ENCODE peak calls at places on chromosomes 16 and 17, in seven cellular contexts. P is IMR-90, C is H9, Y is H1, X is trophoblast cell, R is neuronal stem cell, S is mesenchymal stem cell. D is an unnamed sample.

GRCh38 chr16:11145173-11145820 is 110.7 kb downstream of the SOCS1 start:
- DNase-seq in P (peak), C (no peak), Y (no peak), X (no peak), R (no peak), S (no peak), D (no peak)

GRCh38 chr16:939941-940340 is 30.8 kb downstream of the LMF1 start:
- DNase-seq in P (no peak), C (no peak), Y (no peak), X (no peak), R (no peak), S (no peak), D (no peak)

GRCh38 chr16:10180771-10181163 is 1.5 kb downstream of the GRIN2A start:
- DNase-seq in P (no peak), C (peak), Y (peak), X (peak), R (peak), S (peak), D (peak)

GRCh38 chr16:85104821-85105391 is 7.4 kb downstream of the CIBAR2 start:
- DNase-seq in P (no peak), C (no peak), Y (no peak), X (no peak), R (no peak), S (no peak), D (no peak)

GRCh38 chr17:50523208-50523607 is 9.3 kb upstream of the EPN3 start:
- DNase-seq in P (no peak), C (no peak), Y (no peak), X (no peak), R (no peak), S (no peak), D (no peak)

GRCh38 chr17:2174471-2175293 is 119.8 kb downstream of the HIC1 start:
- DNase-seq in P (peak), C (no peak), Y (no peak), X (no peak), R (no peak), S (peak), D (no peak)

GRCh38 chr17:38898812-38899348 is 26.5 kb upstream of the LASP1NB start:
- DNase-seq in P (no peak), C (no peak), Y (no peak), X (no peak), R (no peak), S (no peak), D (no peak)

GRCh38 chr17:51362818-51363598 is 102.7 kb downstream of the UTP18 start:
- DNase-seq in P (no peak), C (no peak), Y (peak), X (no peak), R (no peak), S (no peak), D (peak)

GRCh38 chr16:56107944-56108583 is 83.2 kb upstream of the GNAO1 start:
- DNase-seq in P (no peak), C (no peak), Y (no peak), X (no peak), R (no peak), S (no peak), D (no peak)

GRCh38 chr16:31508706-31509523 is 724 bp upstream of the RUSF1 start:
- DNase-seq in P (peak), C (no peak), Y (no peak), X (peak), R (no peak), S (no peak), D (no peak)

GRCh38 chr17:17514993-17515920 is 19.1 kb upstream of the RASD1 start:
- DNase-seq in P (peak), C (peak), Y (peak), X (no peak), R (no peak), S (peak), D (peak)

GRCh38 chr17:50035421-50035879 is 20.5 kb upstream of the ITGA3 start:
- DNase-seq in P (no peak), C (no peak), Y (no peak), X (peak), R (no peak), S (no peak), D (peak)

GRCh38 chr17:4176803-4177472 is 33.9 kb downstream of the CYB5D2 start:
- DNase-seq in P (no peak), C (no peak), Y (no peak), X (no peak), R (no peak), S (no peak), D (no peak)

GRCh38 chr16:53588081-53588648 is 85.2 kb upstream of the AKTIP start:
- DNase-seq in P (no peak), C (no peak), Y (no peak), X (no peak), R (no peak), S (no peak), D (no peak)

GRCh38 chr17:49742256-49742655 is 21.7 kb downstream of the FAM117A start:
- DNase-seq in P (peak), C (no peak), Y (no peak), X (no peak), R (no peak), S (no peak), D (no peak)

GRCh38 chr16:67537270-67537635 is 8.6 kb downstream of the RIPOR1 start:
- DNase-seq in P (peak), C (peak), Y (no peak), X (peak), R (no peak), S (peak), D (peak)

GRCh38 chr17:16027708-16028584 is 28.3 kb downstream of the TTC19 start:
- DNase-seq in P (peak), C (no peak), Y (no peak), X (peak), R (no peak), S (peak), D (peak)

GRCh38 chr16:66618588-66618987 is 14.1 kb downstream of the CMTM3 start:
- DNase-seq in P (peak), C (no peak), Y (no peak), X (peak), R (no peak), S (peak), D (no peak)

GRCh38 chr17:32828822-32829221 is 48.1 kb downstream of the MYO1D start:
- DNase-seq in P (no peak), C (no peak), Y (no peak), X (no peak), R (no peak), S (no peak), D (no peak)

GRCh38 chr16:85935957-85936760 is 37.2 kb downstream of the IRF8 start:
- DNase-seq in P (no peak), C (no peak), Y (no peak), X (no peak), R (no peak), S (no peak), D (no peak)

GRCh38 chr16:67000384-67001158 is 12.2 kb downstream of the CES4A start:
- DNase-seq in P (no peak), C (peak), Y (no peak), X (peak), R (no peak), S (peak), D (peak)

GRCh38 chr16:54242199-54242598 is 44.4 kb downstream of the IRX3 start:
- DNase-seq in P (no peak), C (peak), Y (peak), X (no peak), R (peak), S (no peak), D (peak)

GRCh38 chr17:9021985-9022552 is 759 bp downstream of the NTN1 start:
- DNase-seq in P (peak), C (peak), Y (no peak), X (peak), R (peak), S (peak), D (no peak)

GRCh38 chr16:82187829-82188228 is 17.8 kb upstream of the MPHOSPH6 start:
- DNase-seq in P (no peak), C (no peak), Y (no peak), X (no peak), R (no peak), S (no peak), D (no peak)

GRCh38 chr16:82229800-82230619 is 60.0 kb upstream of the MPHOSPH6 start:
- DNase-seq in P (peak), C (peak), Y (peak), X (peak), R (peak), S (peak), D (peak)

GRCh38 chr16:75282811-75283281 is 31.4 kb upstream of the BCAR1 start:
- DNase-seq in P (peak), C (no peak), Y (no peak), X (no peak), R (no peak), S (no peak), D (peak)

GRCh38 chr17:29019475-29020181 is 13.8 kb upstream of the SEZ6 start:
- DNase-seq in P (no peak), C (peak), Y (no peak), X (no peak), R (no peak), S (no peak), D (peak)

GRCh38 chr17:44304651-44305050 is 3.8 kb upstream of the RUNDC3A start:
- DNase-seq in P (no peak), C (no peak), Y (no peak), X (no peak), R (no peak), S (no peak), D (no peak)

GRCh38 chr16:46765050-46765449 is 16.9 kb upstream of the MYLK3 start:
- DNase-seq in P (peak), C (no peak), Y (no peak), X (no peak), R (no peak), S (peak), D (no peak)

GRCh38 chr17:16342979-16343378 is 10.3 kb downstream of the CENPV start:
- DNase-seq in P (peak), C (no peak), Y (no peak), X (no peak), R (no peak), S (peak), D (no peak)

GRCh38 chr17:82215095-82215971 is 2.7 kb upstream of the CCDC57 start:
- DNase-seq in P (no peak), C (no peak), Y (no peak), X (peak), R (no peak), S (peak), D (no peak)

GRCh38 chr17:50122945-50123344 is 7.0 kb downstream of the SAMD14 start:
- DNase-seq in P (no peak), C (no peak), Y (no peak), X (no peak), R (no peak), S (no peak), D (no peak)

GRCh38 chr16:11824362-11824761 is 27.0 kb downstream of the RSL1D1 start:
- DNase-seq in P (no peak), C (no peak), Y (no peak), X (peak), R (no peak), S (peak), D (peak)

GRCh38 chr16:9706217-9706616 is 476.0 kb downstream of the GRIN2A start:
- DNase-seq in P (no peak), C (no peak), Y (no peak), X (peak), R (no peak), S (peak), D (no peak)

GRCh38 chr17:68238488-68238887 is 9.4 kb upstream of the AMZ2 start:
- DNase-seq in P (no peak), C (no peak), Y (no peak), X (no peak), R (no peak), S (peak), D (no peak)

GRCh38 chr16:81384006-81384405 is 60.6 kb upstream of the CMIP start:
- DNase-seq in P (peak), C (no peak), Y (no peak), X (no peak), R (peak), S (no peak), D (peak)

GRCh38 chr16:24939738-24940137 is 75.4 kb downstream of the ARHGAP17 start:
- DNase-seq in P (peak), C (no peak), Y (no peak), X (no peak), R (no peak), S (peak), D (no peak)

GRCh38 chr16:24946155-24946554 is 69.0 kb downstream of the ARHGAP17 start:
- DNase-seq in P (no peak), C (no peak), Y (no peak), X (no peak), R (no peak), S (no peak), D (no peak)

GRCh38 chr16:24939224-24939623 is 75.9 kb downstream of the ARHGAP17 start:
- DNase-seq in P (no peak), C (no peak), Y (no peak), X (no peak), R (no peak), S (no peak), D (no peak)

GRCh38 chr16:24944206-24944605 is 71.0 kb downstream of the ARHGAP17 start:
- DNase-seq in P (no peak), C (no peak), Y (no peak), X (peak), R (no peak), S (no peak), D (no peak)

GRCh38 chr16:24943471-24943870 is 71.7 kb downstream of the ARHGAP17 start:
- DNase-seq in P (no peak), C (no peak), Y (no peak), X (no peak), R (no peak), S (no peak), D (no peak)
- H3K18ac ChIP-seq in P (no peak), C (no peak), Y (no peak), X (no peak), R (no peak), S (no peak), D (no peak)

DNA sequence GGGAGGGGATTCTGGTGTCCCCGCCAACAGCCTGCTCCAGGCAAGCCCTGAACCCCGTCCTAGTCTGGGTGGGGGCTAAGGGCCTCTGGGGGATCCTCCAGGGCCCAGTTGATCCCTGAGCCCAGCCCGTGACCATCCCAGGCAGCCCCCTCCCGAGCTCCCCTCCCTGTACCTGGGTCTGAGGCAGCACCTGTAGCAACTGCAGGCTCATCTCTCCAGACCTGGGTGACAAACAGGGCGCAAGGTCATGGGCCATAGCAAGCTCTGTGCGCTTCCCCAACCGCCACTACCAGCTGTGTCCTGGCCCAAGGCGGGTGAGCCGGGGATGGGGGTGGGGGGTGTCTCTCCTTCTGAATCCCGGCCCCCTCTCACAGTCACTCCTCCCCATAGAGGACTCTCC is 10.6 kb downstream of the CNGB1 start:
- DNase-seq in P (no peak), C (no peak), Y (no peak), X (no peak), R (no peak), S (no peak), D (no peak)
- H3K18ac ChIP-seq in P (no peak), C (no peak), Y (no peak), X (peak), R (peak), S (no peak), D (no peak)

DNA sequence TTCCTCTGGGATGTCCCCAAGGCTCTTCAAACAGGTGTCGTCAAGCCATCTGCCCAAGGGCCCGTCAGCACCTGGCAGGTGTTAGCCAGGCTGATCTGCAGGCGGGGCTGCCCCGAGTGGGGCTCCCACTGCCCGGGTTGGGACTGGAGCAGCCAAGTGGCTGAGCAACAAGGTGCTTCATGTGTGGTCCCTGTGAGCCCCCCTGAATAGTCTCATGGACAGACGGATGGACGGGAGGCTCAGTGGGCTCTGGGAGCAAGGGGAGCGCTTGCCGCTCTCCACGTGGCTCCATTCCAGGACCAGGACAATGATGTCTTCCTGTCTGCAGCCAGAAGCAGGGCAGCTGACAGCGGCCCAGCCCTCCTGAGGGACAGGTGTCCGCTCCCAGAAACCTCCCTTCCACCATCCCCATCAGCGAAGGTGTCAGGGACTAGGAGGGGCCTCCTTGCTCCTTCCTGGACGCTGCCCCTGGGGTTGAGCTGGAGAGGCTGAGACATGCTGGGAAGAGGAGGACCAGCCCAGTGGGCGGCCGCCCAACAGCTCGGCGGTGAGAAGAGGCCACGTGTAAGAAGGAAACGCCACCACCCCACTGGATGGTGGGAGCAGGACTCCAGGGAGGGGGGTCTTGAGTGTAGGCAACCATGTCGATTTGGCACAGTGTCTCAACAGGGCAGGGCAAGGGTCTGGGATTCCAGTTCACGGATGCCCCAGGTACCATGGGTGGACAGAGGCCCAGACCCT is 9.6 kb downstream of the SNAI3 start:
- DNase-seq in P (no peak), C (no peak), Y (no peak), X (no peak), R (no peak), S (no peak), D (no peak)
- H3K18ac ChIP-seq in P (no peak), C (no peak), Y (no peak), X (no peak), R (peak), S (no peak), D (no peak)

GRCh38 chr17:60900688-60901087 is 223.0 kb downstream of the BCAS3 start:
- DNase-seq in P (no peak), C (no peak), Y (no peak), X (no peak), R (no peak), S (no peak), D (no peak)
- H3K18ac ChIP-seq in P (no peak), C (no peak), Y (no peak), X (no peak), R (no peak), S (no peak), D (no peak)

DNA sequence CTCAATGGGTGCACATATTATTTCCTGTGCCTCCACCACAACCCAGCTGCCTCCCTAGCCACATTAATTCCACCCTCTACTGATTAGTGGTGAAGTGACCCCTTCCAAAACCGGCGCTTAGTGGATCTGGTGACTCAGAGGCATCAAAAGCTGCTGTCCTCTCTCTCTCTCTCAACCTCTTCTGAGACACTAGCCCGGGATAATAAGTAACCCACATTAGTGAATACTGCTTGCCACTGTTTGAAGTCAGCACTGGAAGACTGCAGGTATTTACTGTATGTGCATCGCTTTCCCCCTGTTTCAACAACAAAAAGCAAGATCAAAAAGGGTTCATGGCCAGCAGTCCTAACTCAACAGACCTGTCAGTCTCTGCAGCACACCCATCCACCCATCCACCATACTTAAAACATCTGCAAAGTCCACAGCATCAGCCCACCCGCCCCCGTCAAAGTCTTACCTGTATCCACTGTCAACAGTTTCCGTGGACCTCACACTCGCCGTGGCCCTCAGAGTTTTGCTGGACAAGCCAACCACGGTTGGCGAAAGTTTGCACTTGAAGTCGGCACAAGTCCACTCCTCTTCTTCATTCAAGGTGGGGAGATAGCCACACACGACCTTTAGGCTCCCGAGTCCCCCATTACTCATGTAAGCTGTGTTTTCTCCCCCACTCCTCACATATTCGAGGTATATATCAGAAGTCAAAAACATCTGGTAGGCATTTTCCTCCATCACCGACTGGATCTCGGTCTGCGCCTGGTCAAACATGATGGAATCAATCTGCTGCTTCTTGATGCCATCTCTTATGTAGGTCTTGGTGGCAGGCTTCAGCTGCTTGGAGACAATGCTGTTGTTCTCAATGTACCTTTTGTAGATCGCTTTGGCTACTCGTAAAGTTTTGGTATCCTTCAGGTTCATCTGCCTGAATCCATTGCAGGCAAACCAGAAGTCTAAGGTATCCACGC is 3.8 kb downstream of the AXIN2 start:
- DNase-seq in P (peak), C (no peak), Y (no peak), X (peak), R (no peak), S (peak), D (no peak)
- H3K18ac ChIP-seq in P (no peak), C (no peak), Y (no peak), X (peak), R (no peak), S (no peak), D (peak)

DNA sequence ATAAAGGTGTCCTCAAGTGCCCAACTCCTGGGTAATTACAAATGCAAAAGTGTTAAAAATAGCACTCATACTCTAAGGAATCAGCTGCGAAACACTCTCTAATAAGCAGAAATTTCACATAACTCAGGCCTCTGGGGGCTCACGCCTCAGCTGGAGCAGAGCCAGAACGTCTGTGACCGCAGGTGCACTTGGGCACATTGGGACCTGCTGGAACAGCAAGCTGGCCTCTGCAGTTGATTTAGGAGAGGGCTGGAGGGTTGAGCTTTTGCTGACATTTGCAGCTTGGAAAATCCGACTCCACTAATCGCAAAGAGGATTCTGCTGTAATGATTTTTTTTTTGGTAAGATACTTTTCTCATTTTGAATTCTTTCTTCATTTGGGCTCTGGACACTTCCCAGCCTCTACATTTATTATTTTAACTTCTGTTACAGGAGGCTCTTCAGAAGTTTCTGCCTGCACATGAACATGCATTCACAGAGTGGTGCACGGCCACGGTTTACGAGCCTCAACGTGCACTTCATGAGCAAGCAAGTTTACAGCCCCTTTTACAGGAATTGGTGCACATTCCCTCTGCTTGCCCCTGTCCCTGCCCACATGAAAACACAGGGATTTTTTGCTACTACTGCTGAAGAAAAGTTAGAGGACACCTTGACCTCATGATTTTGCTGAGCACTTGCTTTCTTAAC is 4.1 kb upstream of the SNTB2 start:
- DNase-seq in P (no peak), C (no peak), Y (no peak), X (no peak), R (no peak), S (no peak), D (no peak)
- H3K18ac ChIP-seq in P (no peak), C (no peak), Y (no peak), X (no peak), R (no peak), S (no peak), D (no peak)

D was measured in mesendoderm.